ENCODE peak calls at places on chromosomes 5 and 9, in eight cellular contexts. One of them, this sample, is unnamed.
A peak's percentile ranks its signal among the peaks of the same experiment; 100 is the strongest.

GRCh38 chr5:180395540-180396274 is 42.6 kb upstream of the GFPT2 start:
- DNase-seq in NCI-H1105 treated with DMSO at 0.1 percent for 48 hours: no peak
- DNase-seq in iPS DF 19.7: no peak
- DNase-seq in mesendoderm: no peak
- DNase-seq in COR-L47: no peak
- DNase-seq in fibroblast of lung: no peak
- DNase-seq in NCI-H187 treated with DMSO at 0.1 percent for 48 hours: no peak
- DNase-seq in RWPE1: no peak
- DNase-seq in this sample: no peak

GRCh38 chr5:110705349-110705748 is 21.1 kb downstream of the TMEM232 start:
- DNase-seq in NCI-H1105 treated with DMSO at 0.1 percent for 48 hours: no peak
- DNase-seq in iPS DF 19.7: no peak
- DNase-seq in mesendoderm: no peak
- DNase-seq in COR-L47: no peak
- DNase-seq in fibroblast of lung: no peak
- DNase-seq in NCI-H187 treated with DMSO at 0.1 percent for 48 hours: no peak
- DNase-seq in RWPE1: no peak
- DNase-seq in this sample: no peak

GRCh38 chr9:125176632-125177031 is 13.0 kb downstream of the PPP6C start:
- DNase-seq in NCI-H1105 treated with DMSO at 0.1 percent for 48 hours: no peak
- DNase-seq in iPS DF 19.7: no peak
- DNase-seq in mesendoderm: no peak
- DNase-seq in COR-L47: no peak
- DNase-seq in fibroblast of lung: no peak
- DNase-seq in NCI-H187 treated with DMSO at 0.1 percent for 48 hours: no peak
- DNase-seq in RWPE1: no peak
- DNase-seq in this sample: no peak

GRCh38 chr9:106797299-106797698 is 65.7 kb upstream of the ZNF462 start:
- DNase-seq in NCI-H1105 treated with DMSO at 0.1 percent for 48 hours: no peak
- DNase-seq in iPS DF 19.7: no peak
- DNase-seq in mesendoderm: no peak
- DNase-seq in COR-L47: no peak
- DNase-seq in fibroblast of lung: peak; percentile 57
- DNase-seq in NCI-H187 treated with DMSO at 0.1 percent for 48 hours: no peak
- DNase-seq in RWPE1: no peak
- DNase-seq in this sample: peak; percentile 61

GRCh38 chr5:1686066-1686802 is 113.4 kb downstream of the MRPL36 start:
- DNase-seq in NCI-H1105 treated with DMSO at 0.1 percent for 48 hours: no peak
- DNase-seq in iPS DF 19.7: no peak
- DNase-seq in mesendoderm: peak; percentile 13
- DNase-seq in COR-L47: no peak
- DNase-seq in fibroblast of lung: no peak
- DNase-seq in NCI-H187 treated with DMSO at 0.1 percent for 48 hours: no peak
- DNase-seq in RWPE1: no peak
- DNase-seq in this sample: no peak

GRCh38 chr5:34620185-34620584 is 35.9 kb upstream of the RAI14 start:
- DNase-seq in NCI-H1105 treated with DMSO at 0.1 percent for 48 hours: no peak
- DNase-seq in iPS DF 19.7: no peak
- DNase-seq in mesendoderm: no peak
- DNase-seq in COR-L47: no peak
- DNase-seq in fibroblast of lung: peak; percentile 61
- DNase-seq in NCI-H187 treated with DMSO at 0.1 percent for 48 hours: no peak
- DNase-seq in RWPE1: no peak
- DNase-seq in this sample: no peak

GRCh38 chr5:8908055-8908683 is 637.7 kb downstream of the SEMA5A start:
- DNase-seq in NCI-H1105 treated with DMSO at 0.1 percent for 48 hours: no peak
- DNase-seq in iPS DF 19.7: peak; percentile 5
- DNase-seq in mesendoderm: peak; percentile 72
- DNase-seq in COR-L47: no peak
- DNase-seq in fibroblast of lung: peak; percentile 23
- DNase-seq in NCI-H187 treated with DMSO at 0.1 percent for 48 hours: no peak
- DNase-seq in RWPE1: peak; percentile 24
- DNase-seq in this sample: peak; percentile 33

GRCh38 chr9:134491436-134491835 is 150.2 kb upstream of the COL5A1 start:
- DNase-seq in NCI-H1105 treated with DMSO at 0.1 percent for 48 hours: no peak
- DNase-seq in iPS DF 19.7: no peak
- DNase-seq in mesendoderm: no peak
- DNase-seq in COR-L47: no peak
- DNase-seq in fibroblast of lung: no peak
- DNase-seq in NCI-H187 treated with DMSO at 0.1 percent for 48 hours: no peak
- DNase-seq in RWPE1: no peak
- DNase-seq in this sample: no peak

GRCh38 chr9:93577045-93577939 is 908 bp downstream of the PHF2 start:
- DNase-seq in NCI-H1105 treated with DMSO at 0.1 percent for 48 hours: peak; percentile 10
- DNase-seq in iPS DF 19.7: no peak
- DNase-seq in mesendoderm: peak; percentile 33
- DNase-seq in COR-L47: no peak
- DNase-seq in fibroblast of lung: no peak
- DNase-seq in NCI-H187 treated with DMSO at 0.1 percent for 48 hours: no peak
- DNase-seq in RWPE1: peak; percentile 47
- DNase-seq in this sample: peak; percentile 35

This sample was measured in bronchial epithelial cell.